ENCODE peak calls at places on chromosomes 1 and 21, in nine cellular contexts. W, J, N, K, H, M, I, L and R are unnamed samples.

GRCh38 chr1:151711940-151712339 is 4.7 kb downstream of the CELF3 start:
- DNase-seq in W (no peak), L (no peak), H (no peak), K (no peak), J (no peak), I (no peak), N (no peak), M (no peak), R (no peak)

GRCh38 chr1:20399606-20400180 is 86.3 kb downstream of the CAMK2N1 start:
- DNase-seq in I (no peak), H (no peak), N (peak; percentile 9), L (no peak), K (no peak), W (no peak), M (peak; percentile 53), J (no peak), R (no peak)

GRCh38 chr1:183318433-183318832 is 99.7 kb downstream of the NMNAT2 start:
- DNase-seq in H (peak; percentile 87), K (no peak), J (no peak), M (peak; percentile 60), N (peak; percentile 90), L (peak; percentile 23), W (peak; percentile 91), I (peak; percentile 83), R (no peak)

GRCh38 chr21:34890724-34891609 is 158.1 kb downstream of the RUNX1 start:
- DNase-seq in W (peak; percentile 66), H (peak; percentile 52), N (peak; percentile 44), J (no peak), I (peak; percentile 50), M (peak; percentile 56), L (no peak), K (no peak), R (no peak)

GRCh38 chr1:3037281-3038040 is 16.2 kb downstream of the ACTRT2 start:
- DNase-seq in L (no peak), J (no peak), W (no peak), M (no peak), I (no peak), N (no peak), H (no peak), K (no peak), R (no peak)

GRCh38 chr1:159839135-159839849 is 12.6 kb downstream of the SLAMF8 start:
- DNase-seq in H (no peak), J (no peak), L (no peak), W (no peak), I (no peak), K (no peak), M (no peak), N (no peak), R (no peak)

GRCh38 chr1:218364028-218364710 is 19.0 kb downstream of the TGFB2 start:
- DNase-seq in I (no peak), N (no peak), K (no peak), W (peak; percentile 18), H (no peak), L (no peak), J (no peak), M (no peak), R (no peak)

GRCh38 chr1:160953030-160953429 is 1.6 kb downstream of the ITLN2 start:
- DNase-seq in N (peak; percentile 34), I (no peak), K (no peak), J (no peak), L (no peak), H (no peak), M (no peak), W (no peak), R (no peak)

GRCh38 chr1:31764307-31765040 is at the start of gene ADGRB2:
- DNase-seq in H (peak; percentile 76), J (peak; percentile 28), W (no peak), K (no peak), N (no peak), I (peak; percentile 55), M (no peak), L (peak; percentile 35), R (no peak)

GRCh38 chr1:116286541-116286971 is 86.5 kb upstream of the ATP1A1 start:
- DNase-seq in H (no peak), N (peak; percentile 21), W (peak; percentile 52), M (no peak), K (no peak), J (no peak), L (no peak), I (no peak), R (no peak)

GRCh38 chr1:53323316-53323715 is 4.6 kb downstream of the LRP8 start:
- DNase-seq in N (no peak), M (no peak), J (no peak), I (no peak), W (no peak), L (no peak), K (no peak), H (no peak), R (no peak)

GRCh38 chr1:229270547-229271447 is at the start of gene RAB4A:
- DNase-seq in L (peak; percentile 86), M (peak; percentile 84), N (peak; percentile 85), I (peak; percentile 90), H (peak; percentile 95), W (peak; percentile 88), K (peak; percentile 77), J (no peak), R (no peak)

GRCh38 chr1:66436378-66437135 is 97.4 kb upstream of the SGIP1 start:
- DNase-seq in W (peak; percentile 90), J (no peak), L (peak; percentile 79), M (peak; percentile 52), N (peak; percentile 96), H (no peak), K (no peak), I (no peak), R (no peak)

GRCh38 chr1:184982002-184982954 is 8.0 kb upstream of the NIBAN1 start:
- DNase-seq in H (peak; percentile 73), I (peak; percentile 65), N (peak; percentile 73), L (peak; percentile 75), W (peak; percentile 79), J (peak; percentile 62), K (peak; percentile 51), M (peak; percentile 73), R (no peak)

GRCh38 chr1:18580087-18580486 is 50.6 kb upstream of the PAX7 start:
- DNase-seq in J (no peak), W (no peak), K (no peak), M (no peak), N (no peak), H (no peak), L (no peak), I (no peak), R (no peak)

GRCh38 chr21:16419188-16419874 is 689.5 kb downstream of the USP25 start:
- DNase-seq in I (peak; percentile 78), W (no peak), J (peak; percentile 92), L (no peak), K (peak; percentile 55), M (peak; percentile 65), H (peak; percentile 63), N (peak; percentile 36), R (peak; percentile 2)

GRCh38 chr1:7578206-7578605 is 192.9 kb upstream of the VAMP3 start:
- DNase-seq in M (no peak), L (no peak), K (no peak), J (no peak), N (no peak), H (no peak), W (no peak), I (peak; percentile 25), R (no peak)

GRCh38 chr1:41952208-41952607 is 33.5 kb upstream of the HIVEP3 start:
- DNase-seq in L (no peak), K (no peak), N (no peak), I (no peak), J (no peak), W (no peak), H (no peak), M (no peak), R (no peak)

GRCh38 chr1:229230893-229231753 is 39.8 kb upstream of the RAB4A start:
- DNase-seq in N (peak; percentile 91), L (peak; percentile 58), H (no peak), W (no peak), J (peak; percentile 44), K (no peak), M (no peak), I (no peak), R (no peak)